ENCODE peak calls at places on chromosome 17, in ten cellular contexts. M is uterus; S is CD8-positive, alpha-beta memory T cell; Y is sigmoid colon; K is endothelial cell of umbilical vein; D is PC-3; W is heart left ventricle; O is stomach; H is body of pancreas; F is right atrium auricular region. L is an unnamed sample. For H3K4me1, the result is how much of the 10 kb centered on the place peaks cover.

GRCh38 chr17:71402661-71403141 is 718.1 kb upstream of the SOX9 start:
- DNase-seq in M (no peak), S (no peak), Y (no peak), K (no peak), D (peak), W (no peak), O (no peak), H (no peak), F (no peak), L (no peak)

GRCh38 chr17:62882878-62883277 is 74.8 kb upstream of the MARCHF10 start:
- DNase-seq in M (no peak), S (no peak), Y (no peak), K (no peak), D (peak), W (no peak), O (no peak), H (no peak), F (no peak), L (no peak)

GRCh38 chr17:59963738-59964454 is 644 bp downstream of the RNFT1 start:
- DNase-seq in M (peak), S (no peak), Y (peak), K (peak), D (peak), W (peak), O (peak), H (peak), F (peak), L (peak)

GRCh38 chr17:60043846-60044245 is 34.9 kb downstream of the HEATR6 start:
- DNase-seq in M (no peak), S (no peak), Y (no peak), K (no peak), D (no peak), W (no peak), O (no peak), H (no peak), F (no peak), L (no peak)

GRCh38 chr17:44933824-44934744 is 13.5 kb downstream of the KIF18B start:
- DNase-seq in M (no peak), S (no peak), Y (peak), K (no peak), D (no peak), W (peak), O (no peak), H (no peak), F (no peak), L (no peak)

GRCh38 chr17:7574176-7574953 is 5.1 kb upstream of the CD68 start:
- DNase-seq in M (no peak), S (no peak), Y (no peak), K (no peak), D (no peak), W (no peak), O (no peak), H (no peak), F (no peak), L (no peak)

GRCh38 chr17:1506649-1507254 is 9.7 kb downstream of the INPP5K start:
- DNase-seq in M (no peak), S (no peak), Y (no peak), K (no peak), D (no peak), W (peak), O (no peak), H (no peak), F (no peak), L (peak)

GRCh38 chr17:15233022-15233805 is 31.9 kb downstream of the PMP22 start:
- DNase-seq in M (no peak), S (no peak), Y (no peak), K (peak), D (peak), W (no peak), O (no peak), H (no peak), F (no peak), L (no peak)

GRCh38 chr17:40848583-40849235 is 18.3 kb downstream of the KRT12 start:
- DNase-seq in M (no peak), S (no peak), Y (no peak), K (no peak), D (no peak), W (no peak), O (no peak), H (no peak), F (no peak), L (no peak)

GRCh38 chr17:31094600-31095238 is at the start of gene NF1:
- DNase-seq in M (peak), S (peak), Y (peak), K (peak), D (peak), W (peak), O (peak), H (peak), F (peak), L (peak)

GRCh38 chr17:7997186-7997585 is 5.2 kb upstream of the GUCY2D start:
- DNase-seq in M (no peak), S (no peak), Y (peak), K (peak), D (peak), W (no peak), O (peak), H (peak), F (no peak), L (peak)

GRCh38 chr17:66713533-66714042 is 121.3 kb upstream of the CACNG5 start:
- DNase-seq in M (no peak), S (no peak), Y (no peak), K (no peak), D (no peak), W (no peak), O (no peak), H (no peak), F (no peak), L (no peak)

GRCh38 chr17:7083592-7083991 is 3.5 kb upstream of the CLEC10A start:
- DNase-seq in M (no peak), S (no peak), Y (no peak), K (peak), D (peak), W (no peak), O (no peak), H (no peak), F (no peak), L (no peak)

GRCh38 chr17:50539762-50540440 is 7.1 kb upstream of the SPATA20 start:
- DNase-seq in M (no peak), S (no peak), Y (no peak), K (no peak), D (no peak), W (no peak), O (peak), H (no peak), F (no peak), L (no peak)

GRCh38 chr17:32777436-32777835 is 99.5 kb downstream of the MYO1D start:
- DNase-seq in M (no peak), S (no peak), Y (no peak), K (no peak), D (peak), W (no peak), O (no peak), H (no peak), F (no peak), L (no peak)

GRCh38 chr17:20091161-20092029 is 82.2 kb downstream of the SPECC1 start:
- DNase-seq in M (peak), S (no peak), Y (no peak), K (no peak), D (no peak), W (peak), O (no peak), H (no peak), F (peak), L (peak)

DNA sequence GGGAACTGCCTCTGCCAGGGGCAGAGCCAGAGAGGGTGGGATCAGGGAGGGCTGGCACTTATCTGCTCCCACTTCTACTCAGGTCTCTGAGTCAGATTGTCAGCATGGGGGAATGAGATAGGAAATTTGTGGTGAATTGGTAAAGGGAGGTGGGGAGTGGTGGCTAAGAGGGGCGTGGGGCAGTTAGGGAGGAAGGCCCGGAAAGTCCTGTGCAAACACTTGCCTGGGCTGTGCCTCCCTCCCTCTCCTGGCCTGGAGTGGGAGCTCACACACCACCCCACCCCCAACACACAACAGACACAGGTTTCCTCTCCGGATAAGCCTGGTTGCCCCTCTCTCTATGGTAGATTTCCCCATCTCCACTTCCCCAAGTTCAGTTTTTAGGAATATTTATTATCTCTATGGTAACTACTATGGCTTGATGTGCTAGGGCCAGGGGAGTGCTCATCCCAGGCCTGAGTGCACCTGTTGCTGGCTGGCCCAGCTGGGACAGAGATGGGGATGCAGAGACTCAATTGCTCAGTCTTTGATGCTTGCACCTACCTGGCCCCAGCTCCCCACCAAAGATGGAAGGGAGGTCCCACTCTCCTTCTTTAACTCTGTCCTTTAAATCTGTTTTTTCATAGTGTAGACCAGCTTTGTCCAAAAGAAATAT is 2.7 kb downstream of the SPNS2 start:
- DNase-seq in M (no peak), S (no peak), Y (no peak), K (peak), D (no peak), W (no peak), O (no peak), H (no peak), F (no peak), L (no peak)
- H3K4me1 ChIP-seq in M (under half), S (under half), Y (under half), K (under half), D (under half), W (half or more), O (half or more), H (half or more), F (under half), L (under half)

DNA sequence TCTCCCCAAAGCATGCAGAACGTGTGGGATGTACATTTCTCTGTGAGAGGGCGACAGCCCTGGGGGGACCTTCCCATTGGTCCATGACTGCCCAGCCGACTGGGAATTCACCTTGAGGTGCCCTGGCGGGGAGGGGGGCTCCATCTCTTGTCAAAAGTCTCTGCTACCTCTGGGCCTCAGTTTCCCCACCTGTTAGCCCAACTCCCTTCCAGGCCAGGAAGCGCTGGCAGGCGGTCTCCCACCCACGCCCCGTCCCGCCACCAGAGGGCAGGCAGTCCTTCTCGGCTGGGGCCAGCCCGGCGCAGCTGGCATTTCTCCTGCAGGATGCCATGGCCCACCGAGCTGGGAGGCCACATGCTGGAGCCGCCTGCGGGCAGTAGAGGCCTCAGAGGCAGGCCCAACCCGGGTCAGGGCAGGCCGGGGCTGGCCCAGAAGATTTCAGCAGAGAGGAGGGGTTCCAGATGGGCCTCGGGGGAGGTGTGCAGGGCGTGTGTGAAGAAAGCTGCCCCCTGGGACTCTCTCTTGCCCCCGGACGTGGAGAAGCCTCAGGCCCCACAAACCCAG is 16.6 kb downstream of the CD7 start:
- DNase-seq in M (peak), S (peak), Y (peak), K (peak), D (peak), W (peak), O (peak), H (peak), F (peak), L (peak)
- H3K4me3 ChIP-seq in M (no peak), S (no peak), Y (no peak), K (no peak), D (no peak), W (no peak), O (no peak), H (no peak), F (no peak), L (no peak)

GRCh38 chr17:28407130-28407973 is 1.3 kb upstream of the SLC46A1 start:
- DNase-seq in M (no peak), S (no peak), Y (no peak), K (no peak), D (no peak), W (no peak), O (no peak), H (no peak), F (no peak), L (no peak)
- H3K4me1 ChIP-seq in M (under half), S (under half), Y (under half), K (under half), D (under half), W (under half), O (under half), H (under half), F (under half), L (under half)

DNA sequence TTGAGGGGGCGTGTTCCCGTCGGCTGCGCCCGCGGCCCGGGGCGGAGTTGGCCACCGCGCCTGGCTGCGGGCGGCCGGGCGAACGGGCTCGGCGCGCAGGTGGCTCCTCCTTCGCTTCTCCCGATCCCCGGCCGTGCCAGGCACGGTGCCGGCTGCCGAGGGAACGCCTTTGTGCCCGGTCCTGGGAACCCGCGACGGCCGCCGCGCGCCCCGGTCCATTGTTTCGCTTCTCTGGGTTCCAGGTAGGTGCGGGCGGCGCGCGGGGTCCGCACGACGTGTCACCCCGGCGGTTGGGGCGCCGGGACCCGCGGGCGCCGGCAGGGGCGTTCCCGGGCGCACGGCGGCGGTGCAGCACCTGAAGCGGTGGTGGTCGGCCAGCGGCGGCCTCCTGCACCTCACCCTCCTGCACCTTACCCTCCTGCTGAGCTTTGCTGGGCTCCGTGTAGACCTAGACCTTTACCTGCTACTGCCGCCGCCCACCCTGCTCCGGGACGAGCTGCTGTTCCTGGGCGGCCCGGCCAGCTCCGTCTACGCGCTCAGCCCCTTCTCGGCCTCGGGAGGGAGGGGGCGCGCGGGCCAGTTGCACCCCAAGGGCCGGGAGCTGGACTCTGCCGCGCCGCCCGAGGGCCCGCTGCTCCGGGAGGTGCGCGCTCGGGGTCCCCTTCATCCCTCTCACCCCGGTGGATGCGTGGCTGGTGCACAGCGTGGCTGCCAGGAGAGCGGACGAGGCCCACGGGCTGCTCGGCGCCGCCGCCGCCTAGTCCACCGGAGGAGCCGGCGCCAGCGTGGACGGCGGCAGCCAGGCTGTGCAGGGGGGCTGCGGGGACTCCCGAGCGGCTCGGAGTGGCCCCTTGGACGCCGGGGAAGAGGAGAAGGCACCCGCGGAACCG is 99.9 kb downstream of the EFCAB13 start:
- DNase-seq in M (no peak), S (peak), Y (peak), K (peak), D (peak), W (peak), O (peak), H (peak), F (no peak), L (no peak)
- H3K4me3 ChIP-seq in M (peak), S (no peak), Y (peak), K (peak), D (peak), W (peak), O (peak), H (peak), F (peak), L (peak)

GRCh38 chr17:53740312-53740711 is 82.4 kb upstream of the KIF2B start:
- DNase-seq in M (no peak), S (no peak), Y (no peak), K (no peak), D (no peak), W (no peak), O (no peak), H (no peak), F (no peak), L (no peak)

GRCh38 chr17:53736516-53737274 is 86.0 kb upstream of the KIF2B start:
- DNase-seq in M (no peak), S (no peak), Y (no peak), K (no peak), D (no peak), W (no peak), O (no peak), H (no peak), F (no peak), L (no peak)
- H3K4me1 ChIP-seq in M (under half), S (under half), Y (under half), K (under half), D (under half), W (under half), O (under half), H (under half), F (under half), L (under half)

DNA sequence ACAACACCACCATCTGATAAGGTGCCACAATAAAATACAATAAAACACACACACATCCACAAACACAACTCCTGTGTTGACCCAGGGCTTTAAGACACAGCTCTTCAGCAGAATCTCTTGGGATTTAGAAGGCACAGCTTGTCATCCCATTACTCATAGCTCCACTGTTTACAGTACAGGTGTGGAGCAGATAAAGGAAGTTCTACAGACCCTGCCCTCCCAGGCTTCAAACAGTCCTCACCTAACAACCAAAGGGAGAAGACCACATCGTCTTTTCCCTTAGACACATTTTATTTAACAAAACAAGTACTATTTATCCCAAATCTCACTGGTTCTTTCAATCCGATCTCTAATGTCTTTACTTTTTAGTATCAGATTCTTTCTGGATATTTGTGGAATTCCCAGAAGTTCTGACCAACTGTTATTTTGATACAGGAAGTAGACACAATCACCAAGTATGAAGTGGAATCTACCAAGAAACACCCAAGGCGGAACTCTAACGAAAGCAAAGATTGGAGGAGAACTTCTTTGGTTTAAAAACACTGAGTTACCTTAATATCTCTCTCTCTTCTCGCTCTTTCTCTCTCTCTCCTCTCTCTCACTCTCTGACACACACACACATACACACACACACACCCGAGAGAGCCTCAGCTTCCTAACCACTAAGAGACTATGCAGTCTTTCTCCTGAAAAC is 46.1 kb downstream of the CYTH1 start:
- DNase-seq in M (no peak), S (peak), Y (no peak), K (peak), D (peak), W (no peak), O (no peak), H (peak), F (no peak), L (no peak)
- H3K4me3 ChIP-seq in M (peak), S (peak), Y (peak), K (peak), D (peak), W (peak), O (peak), H (peak), F (peak), L (peak)

GRCh38 chr17:77380411-77381184 is 239.8 kb downstream of the SEC14L1 start:
- DNase-seq in M (no peak), S (no peak), Y (no peak), K (no peak), D (no peak), W (no peak), O (no peak), H (no peak), F (no peak), L (no peak)
- H3K4me1 ChIP-seq in M (under half), S (half or more), Y (under half), K (under half), D (under half), W (half or more), O (half or more), H (half or more), F (under half), L (half or more)